ENCODE peak calls at places on chromosome 4, in seven cellular contexts. H is A549, A is IMR-90, J is K562, X is GM12878, N is HepG2, B is H1. Z is an unnamed sample.

GRCh38 chr4:121462660-121463261 is 81.9 kb upstream of the QRFPR start:
- DNase-seq in H (peak; percentile 8), A (peak; percentile 61), J (peak; percentile 54), X (no peak), N (peak; percentile 57), B (no peak), Z (peak; percentile 69)

GRCh38 chr4:124055896-124056295 is 656.6 kb downstream of the ANKRD50 start:
- DNase-seq in H (no peak), A (peak; percentile 31), J (no peak), X (no peak), N (no peak), B (no peak), Z (no peak)

GRCh38 chr4:139535852-139536234 is 20.2 kb downstream of the SETD7 start:
- DNase-seq in H (no peak), A (no peak), J (no peak), X (no peak), N (no peak), B (no peak), Z (no peak)

GRCh38 chr4:56821394-56822263 is at the start of gene SPINK2:
- DNase-seq in H (peak; percentile 61), A (no peak), J (peak; percentile 45), X (no peak), N (no peak), B (peak; percentile 56), Z (peak; percentile 44)

GRCh38 chr4:133147922-133148689 is 988 bp upstream of the PCDH10 start:
- DNase-seq in H (no peak), A (peak; percentile 21), J (no peak), X (no peak), N (no peak), B (no peak), Z (no peak)

GRCh38 chr4:10977534-10977933 is 293.0 kb upstream of the CLNK start:
- DNase-seq in H (no peak), A (no peak), J (no peak), X (no peak), N (no peak), B (no peak), Z (no peak)

GRCh38 chr4:26594371-26594770 is 10.5 kb downstream of the TBC1D19 start:
- DNase-seq in H (no peak), A (no peak), J (no peak), X (no peak), N (no peak), B (no peak), Z (no peak)

GRCh38 chr4:152083348-152083747 is 322.5 kb upstream of the GATB start:
- DNase-seq in H (no peak), A (no peak), J (no peak), X (no peak), N (no peak), B (no peak), Z (no peak)

GRCh38 chr4:105644270-105644669 is 64.2 kb downstream of the INTS12 start:
- DNase-seq in H (no peak), A (no peak), J (no peak), X (no peak), N (no peak), B (no peak), Z (no peak)

GRCh38 chr4:83535520-83535944 is 376 bp upstream of the GPAT3 start:
- DNase-seq in H (peak; percentile 42), A (peak; percentile 76), J (peak; percentile 39), X (no peak), N (peak; percentile 12), B (no peak), Z (peak; percentile 66)

GRCh38 chr4:155241664-155242063 is 33.2 kb downstream of the NPY2R start:
- DNase-seq in H (no peak), A (no peak), J (no peak), X (no peak), N (no peak), B (no peak), Z (no peak)

GRCh38 chr4:59855630-59856352 is 1344.3 kb upstream of the ADGRL3 start:
- DNase-seq in H (no peak), A (no peak), J (no peak), X (no peak), N (no peak), B (no peak), Z (no peak)

GRCh38 chr4:113114884-113115283 is 65.4 kb downstream of the ANK2 start:
- DNase-seq in H (no peak), A (no peak), J (no peak), X (no peak), N (no peak), B (no peak), Z (no peak)

GRCh38 chr4:154184238-154184637 is 307.4 kb downstream of the DCHS2 start:
- DNase-seq in H (no peak), A (no peak), J (no peak), X (no peak), N (no peak), B (no peak), Z (no peak)

DNA sequence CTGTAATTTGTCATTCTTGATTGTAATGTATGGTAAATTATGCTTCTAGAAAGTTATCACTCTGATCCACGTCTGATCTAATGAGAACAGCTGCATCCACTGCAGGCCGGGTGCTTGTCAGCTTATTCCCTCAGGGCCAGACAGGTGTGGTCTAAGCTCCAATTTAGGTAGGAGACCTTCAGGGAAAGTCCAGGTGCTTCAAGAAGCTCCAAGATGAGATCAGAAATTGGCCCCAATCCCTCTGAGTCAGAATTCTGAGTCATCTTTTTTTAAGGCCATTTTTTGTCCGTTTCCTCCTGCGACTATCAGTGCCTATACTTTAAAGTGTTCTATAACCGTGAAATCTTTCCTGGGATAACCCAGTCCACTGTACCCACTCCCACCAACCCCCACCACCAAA is 92.3 kb downstream of the PALLD start:
- DNase-seq in H (peak; percentile 46), A (peak; percentile 90), J (no peak), X (no peak), N (no peak), B (no peak), Z (peak; percentile 94)
- TF ChIP-seq CEBPB in H (no peak), A (no peak), J (no peak), X (no peak), N (no peak), B (no peak), Z (no peak)

GRCh38 chr4:99808260-99808857 is 8.3 kb upstream of the DAPP1 start:
- DNase-seq in H (peak; percentile 46), A (peak; percentile 21), J (peak; percentile 77), X (no peak), N (peak; percentile 49), B (no peak), Z (peak; percentile 63)
- TF ChIP-seq CEBPB in H (no peak), A (no peak), J (no peak), X (no peak), N (no peak), B (no peak), Z (no peak)

GRCh38 chr4:39255266-39255665 is 72.9 kb downstream of the WDR19 start:
- DNase-seq in H (peak; percentile 7), A (peak; percentile 65), J (peak; percentile 21), X (no peak), N (peak; percentile 7), B (no peak), Z (no peak)

GRCh38 chr4:39256436-39256835 is 74.1 kb downstream of the WDR19 start:
- DNase-seq in H (no peak), A (no peak), J (no peak), X (no peak), N (no peak), B (no peak), Z (no peak)

GRCh38 chr4:39255916-39256315 is 73.6 kb downstream of the WDR19 start:
- DNase-seq in H (no peak), A (no peak), J (no peak), X (no peak), N (no peak), B (no peak), Z (no peak)

DNA sequence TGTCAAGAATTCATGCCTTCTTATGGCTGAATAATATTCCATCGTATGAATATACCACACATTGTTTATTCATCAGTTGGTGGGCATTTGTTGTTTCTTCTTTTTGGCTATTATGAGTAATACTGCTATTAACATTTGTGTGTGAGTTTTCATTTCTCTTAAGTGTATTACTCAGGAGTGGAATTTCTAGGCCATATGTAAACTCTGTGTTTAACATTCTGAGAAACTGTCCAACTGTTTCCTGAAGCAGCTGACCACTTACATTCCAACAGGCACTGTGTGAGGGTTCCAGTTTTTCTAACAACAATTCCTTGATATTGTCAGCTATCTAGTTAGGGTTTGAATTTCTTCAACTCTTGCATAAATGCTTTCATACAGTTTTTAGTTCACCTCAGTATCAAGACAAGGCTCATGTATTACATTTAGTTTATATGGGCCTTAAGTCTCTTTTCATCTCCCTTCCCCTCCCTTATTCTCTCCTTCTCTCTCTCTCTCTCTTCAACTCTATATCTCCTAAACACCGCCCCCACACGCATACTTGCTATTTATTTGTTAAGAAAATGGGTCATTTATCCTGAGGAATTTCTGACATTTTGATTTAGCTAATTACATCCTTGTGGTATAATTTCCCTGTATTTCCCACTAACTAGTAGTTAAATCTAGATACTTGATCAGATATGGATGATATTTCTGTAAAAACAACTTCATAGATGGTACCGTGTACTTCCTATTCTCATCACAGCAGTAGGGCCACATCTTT is 77.4 kb downstream of the WDR19 start:
- DNase-seq in H (no peak), A (peak; percentile 86), J (no peak), X (no peak), N (no peak), B (no peak), Z (no peak)
- TF ChIP-seq CEBPB in H (no peak), A (no peak), J (no peak), X (no peak), N (no peak), B (no peak), Z (no peak)

GRCh38 chr4:3834921-3835521 is 68.8 kb downstream of the ADRA2C start:
- DNase-seq in H (no peak), A (no peak), J (no peak), X (no peak), N (peak; percentile 45), B (no peak), Z (no peak)
- TF ChIP-seq CEBPB in H (no peak), A (no peak), J (no peak), X (no peak), N (no peak), B (no peak), Z (no peak)

GRCh38 chr4:181757921-181758320 is 485.3 kb upstream of the TENM3 start:
- DNase-seq in H (no peak), A (no peak), J (no peak), X (no peak), N (no peak), B (no peak), Z (no peak)
- TF ChIP-seq CEBPB in H (no peak), A (no peak), J (no peak), X (no peak), N (no peak), B (no peak), Z (no peak)